ENCODE peak calls at places on chromosomes 6 and 20, in nine cellular contexts. E is breast epithelium, U is GM23338, I is HCT116, Y is stomach, Q is prostate gland, C is sigmoid colon, V is Panc1, H is GM12892. D is an unnamed sample.

GRCh38 chr20:32570401-32571190 is 14.5 kb downstream of the NOL4L start:
- DNase-seq in E (no peak), U (peak; percentile 56), I (no peak), Y (no peak), Q (no peak), C (no peak), V (no peak), H (no peak), D (no peak)

GRCh38 chr6:167240034-167240541 is 51.0 kb upstream of the UNC93A start:
- DNase-seq in E (no peak), U (no peak), I (no peak), Y (no peak), Q (no peak), C (no peak), V (no peak), H (no peak), D (no peak)

GRCh38 chr6:42404494-42404893 is 47.2 kb downstream of the TRERF1 start:
- DNase-seq in E (no peak), U (peak; percentile 80), I (peak; percentile 82), Y (peak; percentile 45), Q (no peak), C (no peak), V (no peak), H (no peak), D (no peak)

GRCh38 chr6:15358579-15359327 is 112.9 kb downstream of the JARID2 start:
- DNase-seq in E (no peak), U (no peak), I (no peak), Y (no peak), Q (no peak), C (no peak), V (no peak), H (no peak), D (no peak)

GRCh38 chr20:41509801-41510200 is 108.4 kb downstream of the CHD6 start:
- DNase-seq in E (peak; percentile 19), U (no peak), I (no peak), Y (no peak), Q (peak; percentile 26), C (peak; percentile 90), V (no peak), H (no peak), D (no peak)

GRCh38 chr6:139262519-139263300 is 29.1 kb downstream of the TXLNB start:
- DNase-seq in E (no peak), U (no peak), I (no peak), Y (no peak), Q (no peak), C (no peak), V (no peak), H (no peak), D (no peak)

GRCh38 chr6:156774872-156775405 is 2.2 kb upstream of the ARID1B start:
- DNase-seq in E (no peak), U (peak; percentile 70), I (no peak), Y (no peak), Q (peak; percentile 15), C (no peak), V (no peak), H (no peak), D (no peak)

GRCh38 chr6:68134796-68135195 is 500.3 kb upstream of the ADGRB3 start:
- DNase-seq in E (no peak), U (no peak), I (no peak), Y (no peak), Q (no peak), C (no peak), V (no peak), H (no peak), D (no peak)

GRCh38 chr6:128569737-128570438 is 49.5 kb upstream of the PTPRK start:
- DNase-seq in E (no peak), U (peak; percentile 46), I (peak; percentile 54), Y (no peak), Q (no peak), C (no peak), V (peak; percentile 17), H (no peak), D (no peak)
- TF ChIP-seq POLR2AphosphoS5 in E (no peak), U (no peak), I (no peak), Y (no peak), Q (no peak), C (no peak), V (no peak), H (no peak), D (no peak)

GRCh38 chr20:4817230-4817671 is 95.5 kb downstream of the PRND start:
- DNase-seq in E (no peak), U (no peak), I (no peak), Y (no peak), Q (no peak), C (no peak), V (no peak), H (no peak), D (no peak)

GRCh38 chr20:4815618-4816017 is 93.9 kb downstream of the PRND start:
- DNase-seq in E (no peak), U (no peak), I (no peak), Y (no peak), Q (no peak), C (no peak), V (no peak), H (no peak), D (no peak)

GRCh38 chr20:4821590-4821989 is 99.9 kb downstream of the PRND start:
- DNase-seq in E (no peak), U (no peak), I (no peak), Y (no peak), Q (no peak), C (peak; percentile 41), V (no peak), H (no peak), D (no peak)

GRCh38 chr20:4819901-4820300 is 98.2 kb downstream of the PRND start:
- DNase-seq in E (no peak), U (no peak), I (no peak), Y (no peak), Q (no peak), C (peak; percentile 32), V (no peak), H (no peak), D (no peak)

GRCh38 chr20:4820833-4821518 is 99.3 kb downstream of the PRND start:
- DNase-seq in E (no peak), U (no peak), I (no peak), Y (no peak), Q (no peak), C (peak; percentile 84), V (no peak), H (no peak), D (no peak)
- TF ChIP-seq POLR2AphosphoS5 in E (no peak), U (no peak), I (no peak), Y (no peak), Q (no peak), C (no peak), V (no peak), H (no peak), D (no peak)

GRCh38 chr6:148997863-148998262 is 251.0 kb downstream of the UST start:
- DNase-seq in E (no peak), U (no peak), I (no peak), Y (no peak), Q (no peak), C (no peak), V (no peak), H (no peak), D (no peak)

GRCh38 chr6:148998704-148999103 is 251.9 kb downstream of the UST start:
- DNase-seq in E (no peak), U (no peak), I (no peak), Y (no peak), Q (no peak), C (no peak), V (no peak), H (no peak), D (no peak)

GRCh38 chr6:148999501-148999900 is 252.7 kb downstream of the UST start:
- DNase-seq in E (no peak), U (no peak), I (no peak), Y (no peak), Q (no peak), C (no peak), V (no peak), H (no peak), D (no peak)

GRCh38 chr6:149001422-149001821 is 254.6 kb downstream of the UST start:
- DNase-seq in E (no peak), U (no peak), I (no peak), Y (no peak), Q (no peak), C (no peak), V (no peak), H (no peak), D (no peak)

GRCh38 chr6:148999921-149000589 is 253.2 kb downstream of the UST start:
- DNase-seq in E (peak; percentile 44), U (no peak), I (no peak), Y (peak; percentile 38), Q (no peak), C (peak; percentile 81), V (no peak), H (no peak), D (no peak)
- TF ChIP-seq POLR2AphosphoS5 in E (no peak), U (no peak), I (no peak), Y (no peak), Q (no peak), C (no peak), V (no peak), H (no peak), D (no peak)

GRCh38 chr20:64023278-64024140 is 12.5 kb upstream of the C20orf204 start:
- DNase-seq in E (no peak), U (no peak), I (no peak), Y (no peak), Q (no peak), C (no peak), V (no peak), H (no peak), D (no peak)

GRCh38 chr20:64025826-64026412 is 10.1 kb upstream of the C20orf204 start:
- DNase-seq in E (no peak), U (no peak), I (no peak), Y (no peak), Q (no peak), C (no peak), V (no peak), H (no peak), D (no peak)

GRCh38 chr20:64022671-64023070 is 13.3 kb upstream of the C20orf204 start:
- DNase-seq in E (no peak), U (no peak), I (no peak), Y (no peak), Q (no peak), C (no peak), V (no peak), H (no peak), D (no peak)

GRCh38 chr20:64024141-64024990 is 11.6 kb upstream of the C20orf204 start:
- DNase-seq in E (no peak), U (no peak), I (no peak), Y (no peak), Q (no peak), C (no peak), V (no peak), H (no peak), D (no peak)

DNA sequence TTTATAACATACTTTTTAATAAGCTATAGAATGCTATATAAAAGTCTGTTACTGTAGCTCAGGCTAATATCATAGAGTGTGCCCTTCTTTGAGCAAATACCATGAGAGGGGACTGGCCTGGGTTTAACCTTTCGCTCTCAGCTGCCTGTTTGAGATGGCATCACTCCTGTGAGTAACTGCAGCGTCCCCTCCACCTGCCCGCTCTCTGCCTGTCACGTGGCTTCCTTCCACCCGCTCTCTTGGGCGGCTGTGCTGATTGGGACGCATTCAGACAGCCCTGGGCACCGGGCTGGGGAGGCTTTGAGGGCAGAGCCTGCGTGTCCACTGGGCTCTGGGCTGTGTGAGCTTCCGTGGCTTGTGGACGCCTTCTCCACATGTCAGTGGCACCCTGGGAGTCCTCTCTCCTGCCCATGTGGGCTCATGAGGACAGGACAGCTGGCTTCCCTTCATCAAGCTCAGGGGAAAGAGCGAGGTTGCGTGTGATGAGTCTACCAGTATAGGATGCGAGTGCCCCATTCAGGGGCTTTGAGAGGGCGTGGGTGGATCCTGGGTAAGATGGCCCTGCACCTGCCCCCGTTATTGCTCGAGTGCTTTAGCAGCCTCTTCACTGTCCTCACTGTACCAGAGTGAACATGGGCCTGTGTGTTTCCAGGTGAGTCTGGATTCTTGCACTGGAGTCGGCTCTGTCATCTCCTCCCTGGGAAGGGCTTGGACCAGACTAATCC is 10.7 kb upstream of the C20orf204 start:
- DNase-seq in E (no peak), U (no peak), I (no peak), Y (no peak), Q (no peak), C (no peak), V (no peak), H (no peak), D (no peak)
- TF ChIP-seq POLR2AphosphoS5 in E (no peak), U (no peak), I (no peak), Y (no peak), Q (no peak), C (no peak), V (no peak), H (peak; percentile 3), D (no peak)